ENCODE peak calls at places on chromosomes 7 and 10, in four cellular contexts. A is K562, Y is spleen, T is SK-N-SH. F is an unnamed sample.

GRCh38 chr10:49749144-49749543 is 13.0 kb downstream of the OGDHL start:
- DNase-seq in A (no peak), Y (no peak), T (no peak), F (no peak)

GRCh38 chr7:4806983-4807625 is 31.7 kb downstream of the AP5Z1 start:
- DNase-seq in Y (peak; percentile 50), A (no peak), T (no peak), F (no peak)

GRCh38 chr10:114077347-114077746 is 33.7 kb downstream of the ADRB1 start:
- DNase-seq in T (no peak), A (no peak), Y (no peak), F (no peak)

GRCh38 chr7:130733866-130734524 is at the start of gene KLF14:
- DNase-seq in A (peak; percentile 80), Y (peak; percentile 83), T (peak; percentile 88), F (no peak)

GRCh38 chr7:55190511-55191160 is 171.8 kb downstream of the EGFR start:
- DNase-seq in A (no peak), Y (no peak), T (no peak), F (no peak)

GRCh38 chr10:17768957-17769356 is 17.0 kb downstream of the TMEM236 start:
- DNase-seq in A (no peak), Y (no peak), T (no peak), F (no peak)

GRCh38 chr10:60917331-60918280 is 26.4 kb downstream of the RHOBTB1 start:
- DNase-seq in A (no peak), Y (no peak), T (no peak), F (no peak)

GRCh38 chr10:8061274-8062211 is 7.1 kb downstream of the GATA3 start:
- DNase-seq in T (no peak), A (no peak), Y (no peak), F (no peak)

GRCh38 chr10:59360605-59361515 is 1.5 kb downstream of the FAM13C start:
- DNase-seq in A (no peak), T (no peak), Y (no peak), F (no peak)

DNA sequence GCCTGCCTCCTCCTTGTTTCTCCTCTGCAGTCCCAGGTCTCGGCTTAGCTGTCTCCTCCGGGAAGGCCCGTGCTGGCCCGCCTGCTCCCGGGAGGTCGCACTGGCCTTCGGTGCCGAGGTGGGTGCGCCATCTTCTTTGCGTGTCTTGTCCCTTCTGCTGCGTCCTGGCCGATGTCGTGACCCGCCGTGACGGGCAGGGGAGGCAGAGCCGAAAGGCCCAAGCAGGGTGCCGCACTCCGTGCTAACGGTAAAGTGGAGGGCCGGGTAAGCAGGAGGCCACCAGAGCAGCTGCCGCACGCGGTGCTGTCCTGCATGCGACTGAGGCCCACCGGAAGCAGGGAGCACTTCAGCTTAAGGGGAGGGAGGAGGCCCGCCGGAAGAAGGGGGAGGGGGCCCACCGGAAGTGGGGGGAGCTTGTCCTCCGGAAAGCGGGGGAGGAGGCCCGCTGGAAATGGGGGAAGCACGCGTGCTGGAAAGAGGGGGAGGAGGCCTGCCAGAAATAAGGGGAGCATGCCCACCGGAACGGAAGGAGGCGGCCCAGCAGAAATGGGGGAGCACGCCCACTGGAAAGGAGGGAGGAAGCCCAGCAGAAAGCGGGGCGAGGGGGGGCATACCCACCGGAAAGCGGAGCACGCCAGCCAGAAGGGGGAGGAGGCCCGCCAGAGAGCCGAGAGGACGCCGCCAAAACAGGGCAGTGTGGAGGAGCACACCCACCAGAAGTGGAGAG is 71.4 kb downstream of the PROSER2 start:
- DNase-seq in A (peak; percentile 66), Y (peak; percentile 63), T (no peak), F (no peak)
- TF ChIP-seq POLR2AphosphoS5 in A (peak; percentile 89), Y (no peak), T (no peak), F (no peak)

GRCh38 chr7:93646538-93646937 is 72.0 kb upstream of the CALCR start:
- DNase-seq in Y (no peak), A (no peak), T (no peak), F (no peak)
- TF ChIP-seq POLR2AphosphoS5 in Y (no peak), A (no peak), T (no peak), F (no peak)

DNA sequence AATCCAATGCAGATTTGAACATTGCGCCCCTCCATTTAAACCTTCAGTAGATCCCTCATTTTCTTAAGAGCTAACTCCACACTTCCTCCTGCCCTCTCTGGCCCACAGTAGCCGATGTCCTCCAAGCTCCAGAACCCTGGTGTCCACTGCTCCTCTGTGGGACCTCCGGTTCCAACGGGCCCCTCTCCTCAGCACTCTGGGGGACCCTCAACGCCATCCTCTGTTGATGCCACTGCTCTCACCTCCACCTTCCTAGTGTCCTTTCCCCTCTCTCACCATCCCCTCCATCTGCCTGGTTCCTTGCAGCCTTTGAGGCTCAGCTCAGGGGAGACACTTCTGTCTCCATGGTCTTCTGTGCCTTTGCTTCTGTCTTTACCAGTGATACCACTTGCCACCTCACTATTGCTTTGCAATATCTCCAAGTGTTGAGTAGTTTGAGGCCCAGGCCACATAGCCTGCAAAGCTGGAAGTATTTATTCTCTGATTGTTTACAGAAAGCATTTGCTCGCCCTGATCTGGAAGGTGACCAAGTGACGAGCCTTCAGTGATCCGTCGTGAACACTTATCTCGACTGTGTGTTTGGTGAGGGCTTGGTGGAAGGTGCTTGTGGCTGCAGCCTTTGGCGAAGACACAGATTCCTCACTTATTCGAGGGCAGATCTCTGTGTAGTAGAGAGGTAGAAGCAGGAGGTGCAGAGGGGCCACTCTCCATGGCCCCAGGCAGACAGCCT is 104.8 kb upstream of the SHH start:
- DNase-seq in A (no peak), Y (peak; percentile 41), T (no peak), F (peak; percentile 53)
- TF ChIP-seq POLR2AphosphoS5 in A (no peak), Y (no peak), T (no peak), F (peak; percentile 52)

GRCh38 chr7:100827330-100828226 is at the start of gene EPHB4:
- DNase-seq in A (peak; percentile 91), Y (peak; percentile 87), T (peak; percentile 88), F (peak; percentile 85)
- TF ChIP-seq POLR2AphosphoS5 in A (no peak), Y (peak; percentile 61), T (peak; percentile 81), F (no peak)

GRCh38 chr10:11181996-11182395 is 164.3 kb downstream of the CELF2 start:
- DNase-seq in Y (no peak), T (no peak), A (no peak), F (no peak)
- TF ChIP-seq POLR2AphosphoS5 in Y (no peak), T (no peak), A (no peak), F (no peak)

F was measured in stomach.